ENCODE peak calls at places on chromosomes 4 and X, in seven cellular contexts. W is HCT116, K is LNCaP clone FGC, H is endothelial cell of umbilical vein, L is upper lobe of left lung, Y is K562, U is endodermal cell. B is an unnamed sample.

GRCh38 chr4:105551968-105552746 is at the start of gene ARHGEF38:
- DNase-seq in Y (no peak), U (peak; percentile 66), W (no peak), K (peak; percentile 93), H (no peak), L (no peak), B (peak; percentile 24)

GRCh38 chr4:118288097-118288496 is 64.7 kb downstream of the PRSS12 start:
- DNase-seq in W (no peak), U (no peak), L (no peak), H (no peak), K (no peak), Y (no peak), B (no peak)

GRCh38 chr4:129236351-129236750 is 140.4 kb downstream of the C4orf33 start:
- DNase-seq in L (no peak), U (no peak), Y (peak; percentile 9), K (no peak), W (no peak), H (no peak), B (no peak)

GRCh38 chr4:113974467-113974866 is 5.0 kb downstream of the ARSJ start:
- DNase-seq in Y (no peak), U (no peak), H (no peak), L (no peak), K (no peak), W (no peak), B (no peak)

GRCh38 chr4:159146007-159146330 is 43.1 kb downstream of the RAPGEF2 start:
- DNase-seq in U (no peak), L (no peak), Y (no peak), W (no peak), K (no peak), H (peak; percentile 43), B (no peak)

GRCh38 chrX:54695231-54695630 is 102.8 kb downstream of the ITIH6 start:
- DNase-seq in W (no peak), U (no peak), L (no peak), K (no peak), H (no peak), Y (no peak), B (peak; percentile 40)

GRCh38 chr4:27008693-27009092 is 148.1 kb downstream of the STIM2 start:
- DNase-seq in W (no peak), Y (no peak), K (no peak), L (no peak), U (no peak), H (no peak), B (no peak)

GRCh38 chr4:39846135-39846534 is 131.6 kb downstream of the PDS5A start:
- DNase-seq in H (no peak), K (no peak), Y (no peak), U (no peak), L (no peak), W (no peak), B (peak; percentile 41)

GRCh38 chrX:71989768-71990167 is 79.1 kb downstream of the NHSL2 start:
- DNase-seq in K (no peak), W (no peak), L (no peak), U (no peak), H (no peak), Y (no peak), B (peak; percentile 46)

GRCh38 chr4:54439831-54440243 is 210.7 kb downstream of the PDGFRA start:
- DNase-seq in W (no peak), U (no peak), H (peak; percentile 32), L (no peak), Y (peak; percentile 18), K (peak; percentile 35), B (peak; percentile 81)
- H3K4me3 ChIP-seq in W (no peak overlapping the region), U (no peak overlapping the region), H (no peak overlapping the region), L (no peak overlapping the region), Y (no peak overlapping the region), K (no peak overlapping the region), B (no peak overlapping the region)

DNA sequence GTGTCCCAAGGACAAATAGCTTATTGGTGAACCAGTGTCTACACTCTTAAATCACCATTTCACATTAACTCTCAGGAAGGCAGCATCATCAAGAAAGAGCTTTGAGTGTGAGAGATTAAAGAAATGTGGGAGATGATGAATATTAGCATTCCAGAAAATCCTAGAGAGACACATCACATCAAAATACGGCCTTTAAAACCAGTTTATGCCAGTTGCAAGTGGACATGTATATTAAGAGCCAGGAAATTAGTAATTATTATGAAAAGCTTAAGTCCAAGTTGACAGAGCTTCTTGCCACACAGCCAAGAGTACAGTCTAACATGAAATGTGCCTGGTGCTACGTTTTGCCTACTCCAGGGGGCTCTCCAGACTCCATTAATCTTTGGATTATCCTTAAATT is 503.0 kb upstream of the BOD1L1 start:
- DNase-seq in W (no peak), K (no peak), Y (no peak), L (no peak), H (no peak), U (no peak), B (peak; percentile 20)
- TF ChIP-seq CTCF in W (no peak), K (no peak), Y (no peak), L (no peak), H (no peak), U (no peak), B (no peak)

GRCh38 chrX:101079736-101080135 is 1.1 kb downstream of the TMEM35A start:
- DNase-seq in K (no peak), L (no peak), Y (no peak), W (no peak), U (peak; percentile 51), H (no peak), B (no peak)

GRCh38 chrX:101078716-101079115 is at the start of gene TMEM35A:
- DNase-seq in Y (no peak), W (no peak), L (no peak), U (peak; percentile 62), K (no peak), H (peak; percentile 32), B (peak; percentile 24)

GRCh38 chrX:101081257-101081656 is 2.6 kb downstream of the TMEM35A start:
- DNase-seq in Y (no peak), U (no peak), H (no peak), L (no peak), K (no peak), W (no peak), B (no peak)

GRCh38 chrX:101079223-101079622 is 544 bp downstream of the TMEM35A start:
- DNase-seq in K (no peak), U (no peak), W (no peak), Y (no peak), H (peak; percentile 14), L (no peak), B (no peak)

DNA sequence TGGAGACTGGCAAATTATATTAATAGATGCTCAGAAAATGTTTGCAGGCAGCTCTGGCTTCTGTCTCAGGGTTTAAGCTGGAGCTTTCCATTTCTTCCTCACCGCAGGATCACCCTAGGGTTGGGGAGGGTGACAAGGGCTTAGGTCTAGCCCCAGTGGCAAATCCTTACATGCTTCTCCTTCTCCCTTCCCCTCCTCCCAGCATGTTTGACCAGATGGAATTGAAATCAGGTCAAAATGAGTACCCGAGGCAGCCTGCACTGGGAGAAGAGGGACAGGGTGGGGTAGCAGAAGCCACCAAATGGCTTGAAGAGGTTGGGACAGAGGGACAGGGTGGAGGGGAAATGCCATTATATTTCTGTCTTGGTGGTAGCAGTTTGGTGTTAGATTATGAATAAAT is 1.6 kb downstream of the TMEM35A start:
- DNase-seq in Y (no peak), H (no peak), U (no peak), L (no peak), W (no peak), K (no peak), B (no peak)
- H3K4me3 ChIP-seq in Y (no peak overlapping the region), H (no peak overlapping the region), U (no peak overlapping the region), L (no peak overlapping the region), W (no peak overlapping the region), K (no peak overlapping the region), B (no peak overlapping the region)

GRCh38 chrX:63922221-63922620 is 137.2 kb upstream of the ARHGEF9 start:
- DNase-seq in H (no peak), W (no peak), K (no peak), U (no peak), Y (no peak), L (no peak), B (no peak)

GRCh38 chrX:63920875-63921274 is 135.9 kb upstream of the ARHGEF9 start:
- DNase-seq in Y (no peak), H (no peak), L (no peak), K (no peak), U (no peak), W (no peak), B (no peak)

GRCh38 chrX:63917296-63917695 is 132.3 kb upstream of the ARHGEF9 start:
- DNase-seq in K (no peak), Y (no peak), W (no peak), H (no peak), U (no peak), L (no peak), B (no peak)

GRCh38 chrX:63919081-63919480 is 134.1 kb upstream of the ARHGEF9 start:
- DNase-seq in Y (no peak), H (no peak), K (no peak), W (no peak), U (no peak), L (no peak), B (no peak)

DNA sequence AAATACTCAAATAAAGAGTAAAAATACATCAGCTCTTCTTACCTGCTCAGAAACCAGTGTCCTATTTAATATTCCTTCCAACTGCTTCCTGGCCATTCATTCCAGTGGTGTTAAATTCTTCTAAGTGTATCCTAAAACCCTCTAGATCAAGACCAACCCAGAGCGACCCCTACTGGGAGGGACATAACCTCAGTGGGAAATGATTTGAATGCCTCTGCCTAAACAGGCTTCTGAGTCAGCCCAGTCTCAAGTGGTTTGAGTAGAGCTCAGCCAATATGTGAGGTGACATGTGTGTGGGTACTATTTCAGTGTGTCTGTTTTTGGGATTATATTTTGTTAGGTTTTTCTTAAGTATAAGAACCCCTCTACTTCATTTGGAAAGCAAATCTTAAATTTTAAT is 133.6 kb upstream of the ARHGEF9 start:
- DNase-seq in U (peak; percentile 55), H (no peak), W (peak; percentile 6), L (no peak), Y (no peak), K (no peak), B (peak; percentile 82)
- TF ChIP-seq CTCF in U (peak; percentile 51), H (no peak), W (peak; percentile 42), L (no peak), Y (no peak), K (no peak), B (peak; percentile 43)

DNA sequence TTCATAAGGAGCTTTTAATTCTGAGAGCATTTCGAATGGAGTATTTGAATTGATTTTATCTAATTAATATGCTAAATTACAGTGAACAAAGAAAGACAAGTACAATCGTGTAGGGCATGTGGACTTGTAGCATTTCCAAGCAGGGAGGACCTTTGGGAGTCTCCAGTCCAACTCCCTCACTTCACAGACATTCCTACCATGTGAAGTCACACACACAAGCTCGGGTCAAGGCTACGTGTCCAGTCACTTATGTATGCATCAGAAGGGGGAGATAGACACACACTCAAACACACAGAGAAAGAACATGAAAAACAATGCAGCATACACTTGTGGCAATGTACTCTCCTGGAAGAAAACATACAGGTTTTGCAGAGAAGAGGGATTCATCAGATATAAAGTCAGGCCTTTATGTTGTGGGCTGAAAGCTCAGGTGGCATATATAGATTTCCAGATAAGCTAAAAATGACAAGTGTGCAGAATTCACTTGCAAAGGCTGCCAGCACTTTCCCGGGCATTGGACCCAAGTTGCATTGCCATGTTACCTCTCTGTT is 136.1 kb upstream of the MID1 start:
- DNase-seq in L (no peak), H (peak; percentile 61), W (peak; percentile 18), K (peak; percentile 66), Y (no peak), U (no peak), B (peak; percentile 91)
- H3K4me3 ChIP-seq in L (no peak overlapping the region), H (no peak overlapping the region), W (no peak overlapping the region), K (no peak overlapping the region), Y (no peak overlapping the region), U (no peak overlapping the region), B (no peak overlapping the region)